ENCODE peak calls at places on chromosomes 5 and 9, in ten cellular contexts. One of them, this sample, is unnamed.

GRCh38 chr9:121709798-121710197 is 58.4 kb downstream of the DAB2IP start:
- DNase-seq in AG04450: no peak
- DNase-seq in spleen: no peak
- DNase-seq in Karpas-422: no peak
- DNase-seq in CD8-positive, alpha-beta T cell: no peak
- DNase-seq in hepatocyte: no peak
- DNase-seq in ovary: no peak
- DNase-seq in GM23248: no peak
- DNase-seq in IMR-90: peak; percentile 27
- DNase-seq in A673: no peak
- DNase-seq in this sample: no peak

GRCh38 chr9:89387970-89388867 is 69.9 kb downstream of the SECISBP2 start:
- DNase-seq in AG04450: peak; percentile 51
- DNase-seq in Karpas-422: no peak
- DNase-seq in A673: peak; percentile 35
- DNase-seq in CD8-positive, alpha-beta T cell: no peak
- DNase-seq in spleen: peak; percentile 91
- DNase-seq in ovary: peak; percentile 75
- DNase-seq in hepatocyte: peak; percentile 67
- DNase-seq in IMR-90: peak; percentile 82
- DNase-seq in GM23248: peak; percentile 89
- DNase-seq in this sample: peak; percentile 11

GRCh38 chr9:122131401-122131921 is 28.1 kb downstream of the NDUFA8 start:
- DNase-seq in ovary: no peak
- DNase-seq in A673: no peak
- DNase-seq in hepatocyte: peak; percentile 64
- DNase-seq in GM23248: no peak
- DNase-seq in AG04450: no peak
- DNase-seq in Karpas-422: no peak
- DNase-seq in spleen: no peak
- DNase-seq in IMR-90: no peak
- DNase-seq in CD8-positive, alpha-beta T cell: no peak
- DNase-seq in this sample: no peak

GRCh38 chr5:163894645-163895044 is 389.2 kb downstream of the MAT2B start:
- DNase-seq in CD8-positive, alpha-beta T cell: no peak
- DNase-seq in hepatocyte: no peak
- DNase-seq in spleen: no peak
- DNase-seq in AG04450: peak; percentile 48
- DNase-seq in IMR-90: peak; percentile 94
- DNase-seq in A673: no peak
- DNase-seq in ovary: no peak
- DNase-seq in GM23248: peak; percentile 76
- DNase-seq in Karpas-422: no peak
- DNase-seq in this sample: no peak

GRCh38 chr9:92404031-92404430 is 347 bp downstream of the OGN start:
- DNase-seq in Karpas-422: no peak
- DNase-seq in ovary: no peak
- DNase-seq in A673: no peak
- DNase-seq in spleen: no peak
- DNase-seq in IMR-90: no peak
- DNase-seq in AG04450: no peak
- DNase-seq in CD8-positive, alpha-beta T cell: no peak
- DNase-seq in GM23248: no peak
- DNase-seq in hepatocyte: no peak
- DNase-seq in this sample: no peak

GRCh38 chr9:133420392-133420827 is 1.8 kb upstream of the ADAMTS13 start:
- DNase-seq in ovary: no peak
- DNase-seq in IMR-90: no peak
- DNase-seq in hepatocyte: no peak
- DNase-seq in A673: no peak
- DNase-seq in CD8-positive, alpha-beta T cell: no peak
- DNase-seq in AG04450: no peak
- DNase-seq in spleen: no peak
- DNase-seq in Karpas-422: peak; percentile 94
- DNase-seq in GM23248: no peak
- DNase-seq in this sample: no peak

GRCh38 chr5:147403659-147404640 is 105.9 kb downstream of the DPYSL3 start:
- DNase-seq in Karpas-422: no peak
- DNase-seq in CD8-positive, alpha-beta T cell: no peak
- DNase-seq in IMR-90: peak; percentile 99
- DNase-seq in A673: no peak
- DNase-seq in hepatocyte: peak; percentile 77
- DNase-seq in ovary: peak; percentile 80
- DNase-seq in spleen: no peak
- DNase-seq in GM23248: peak; percentile 98
- DNase-seq in AG04450: peak; percentile 90
- DNase-seq in this sample: peak; percentile 98

GRCh38 chr9:12718482-12719026 is 25.4 kb downstream of the TYRP1 start:
- DNase-seq in Karpas-422: no peak
- DNase-seq in A673: no peak
- DNase-seq in IMR-90: peak; percentile 44
- DNase-seq in hepatocyte: peak; percentile 33
- DNase-seq in GM23248: peak; percentile 74
- DNase-seq in ovary: no peak
- DNase-seq in CD8-positive, alpha-beta T cell: no peak
- DNase-seq in AG04450: no peak
- DNase-seq in spleen: no peak
- DNase-seq in this sample: peak; percentile 82

DNA sequence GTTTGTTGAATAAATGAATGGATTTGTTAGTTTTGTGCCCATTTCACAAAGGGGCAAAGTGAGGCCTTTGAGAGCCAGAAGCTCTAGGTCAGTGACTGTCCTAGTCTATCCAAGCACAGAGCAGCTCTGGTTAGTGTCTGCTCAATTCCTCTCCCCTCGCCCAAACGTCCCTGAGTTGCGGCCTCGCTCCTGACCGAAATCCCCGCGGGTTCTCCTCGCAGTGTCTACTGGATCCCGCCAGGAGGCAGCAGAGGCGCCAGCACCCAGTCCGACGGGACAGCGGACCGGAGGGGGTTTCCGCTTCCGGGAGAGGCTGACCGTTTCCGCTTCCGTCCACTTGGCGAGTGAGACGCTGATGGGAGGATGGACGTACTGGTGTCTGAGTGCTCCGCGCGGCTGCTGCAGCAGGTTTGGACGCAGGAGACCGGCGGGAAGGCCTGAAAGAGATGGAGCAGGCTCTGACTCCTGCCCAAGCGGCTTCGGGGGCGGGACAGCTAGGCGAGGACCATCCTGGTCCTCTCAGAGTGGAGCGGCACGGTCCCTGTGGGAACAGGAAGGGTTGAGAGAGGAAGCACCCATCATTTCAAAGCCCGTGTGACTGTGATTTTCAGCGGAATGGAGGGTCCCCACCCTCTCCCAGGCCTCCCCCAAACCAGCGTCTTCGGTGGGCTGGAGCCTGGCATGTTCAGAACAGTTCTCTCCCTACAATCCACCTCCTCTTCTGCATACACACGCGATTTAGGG is at the start of gene RARS1:
- DNase-seq in hepatocyte: peak; percentile 97
- DNase-seq in CD8-positive, alpha-beta T cell: peak; percentile 73
- DNase-seq in ovary: peak; percentile 91
- DNase-seq in AG04450: peak; percentile 86
- DNase-seq in GM23248: peak; percentile 98
- DNase-seq in Karpas-422: peak; percentile 96
- DNase-seq in IMR-90: peak; percentile 94
- DNase-seq in A673: peak; percentile 92
- DNase-seq in spleen: peak; percentile 97
- DNase-seq in this sample: peak; percentile 92
- H3K4me3 ChIP-seq in hepatocyte: peak within 1 kb of the TSS; percentile 84
- H3K4me3 ChIP-seq in CD8-positive, alpha-beta T cell: peak within 1 kb of the TSS; percentile 96
- H3K4me3 ChIP-seq in ovary: peak within 1 kb of the TSS; percentile 97
- H3K4me3 ChIP-seq in AG04450: peak within 1 kb of the TSS; percentile 76
- H3K4me3 ChIP-seq in GM23248: peak within 1 kb of the TSS; percentile 86
- H3K4me3 ChIP-seq in Karpas-422: peak within 1 kb of the TSS; percentile 87
- H3K4me3 ChIP-seq in IMR-90: peak within 1 kb of the TSS; percentile 76
- H3K4me3 ChIP-seq in A673: peak within 1 kb of the TSS; percentile 96
- H3K4me3 ChIP-seq in spleen: peak within 1 kb of the TSS; percentile 100
- H3K4me3 ChIP-seq in this sample: peak within 1 kb of the TSS; percentile 97

GRCh38 chr9:70123695-70124094 is 80.0 kb downstream of the MAMDC2 start:
- DNase-seq in GM23248: no peak
- DNase-seq in ovary: peak; percentile 46
- DNase-seq in hepatocyte: no peak
- DNase-seq in Karpas-422: no peak
- DNase-seq in spleen: no peak
- DNase-seq in CD8-positive, alpha-beta T cell: no peak
- DNase-seq in AG04450: no peak
- DNase-seq in A673: no peak
- DNase-seq in IMR-90: no peak
- DNase-seq in this sample: no peak

GRCh38 chr9:70125621-70126020 is 82.0 kb downstream of the MAMDC2 start:
- DNase-seq in Karpas-422: no peak
- DNase-seq in IMR-90: no peak
- DNase-seq in A673: no peak
- DNase-seq in CD8-positive, alpha-beta T cell: no peak
- DNase-seq in spleen: no peak
- DNase-seq in GM23248: no peak
- DNase-seq in AG04450: no peak
- DNase-seq in ovary: no peak
- DNase-seq in hepatocyte: no peak
- DNase-seq in this sample: no peak

GRCh38 chr9:70120834-70121510 is 77.3 kb downstream of the MAMDC2 start:
- DNase-seq in spleen: no peak
- DNase-seq in hepatocyte: peak; percentile 42
- DNase-seq in AG04450: peak; percentile 85
- DNase-seq in GM23248: peak; percentile 98
- DNase-seq in Karpas-422: no peak
- DNase-seq in A673: no peak
- DNase-seq in ovary: peak; percentile 69
- DNase-seq in IMR-90: peak; percentile 97
- DNase-seq in CD8-positive, alpha-beta T cell: no peak
- DNase-seq in this sample: peak; percentile 97

GRCh38 chr9:70119786-70120185 is 76.1 kb downstream of the MAMDC2 start:
- DNase-seq in Karpas-422: no peak
- DNase-seq in spleen: no peak
- DNase-seq in AG04450: no peak
- DNase-seq in hepatocyte: no peak
- DNase-seq in A673: no peak
- DNase-seq in ovary: no peak
- DNase-seq in GM23248: no peak
- DNase-seq in CD8-positive, alpha-beta T cell: no peak
- DNase-seq in IMR-90: no peak
- DNase-seq in this sample: no peak

DNA sequence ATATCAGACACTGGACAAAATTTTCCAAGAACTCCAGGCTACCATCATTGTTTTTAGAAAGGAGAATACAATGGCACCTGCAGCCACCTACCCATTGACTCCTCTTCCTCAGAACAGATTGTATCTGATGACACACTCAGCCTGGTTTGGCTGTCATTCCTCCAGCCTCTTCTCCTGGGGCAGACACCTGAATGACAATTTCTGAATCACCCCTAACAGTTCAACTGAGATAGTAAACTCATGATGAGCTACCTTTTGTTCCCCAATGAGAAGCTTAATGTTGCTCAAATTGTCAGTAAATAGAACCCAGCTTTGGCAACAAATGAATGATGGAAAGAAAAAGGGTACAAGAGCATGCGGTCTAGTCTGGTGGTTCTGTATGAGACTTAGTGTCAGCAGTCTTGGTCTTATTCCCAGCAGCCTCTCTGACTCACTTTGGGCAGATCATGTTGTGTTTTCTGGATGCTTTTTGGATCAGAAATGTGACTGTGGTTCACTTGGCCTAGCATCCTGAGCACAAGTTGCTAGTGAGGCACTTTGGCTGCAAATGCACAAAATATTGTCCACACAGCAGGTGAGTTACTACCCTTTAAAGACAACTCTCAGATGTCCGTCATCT is 78.3 kb downstream of the MAMDC2 start:
- DNase-seq in ovary: no peak
- DNase-seq in GM23248: peak; percentile 82
- DNase-seq in IMR-90: peak; percentile 65
- DNase-seq in AG04450: no peak
- DNase-seq in A673: no peak
- DNase-seq in spleen: no peak
- DNase-seq in hepatocyte: no peak
- DNase-seq in Karpas-422: no peak
- DNase-seq in CD8-positive, alpha-beta T cell: no peak
- DNase-seq in this sample: no peak
- H3K27ac ChIP-seq in ovary: no peak overlapping the region
- H3K27ac ChIP-seq in GM23248: peak overlapping the region; percentile 89
- H3K27ac ChIP-seq in IMR-90: no peak overlapping the region
- H3K27ac ChIP-seq in AG04450: no peak overlapping the region
- H3K27ac ChIP-seq in A673: no peak overlapping the region
- H3K27ac ChIP-seq in spleen: no peak overlapping the region
- H3K27ac ChIP-seq in hepatocyte: no peak overlapping the region
- H3K27ac ChIP-seq in Karpas-422: no peak overlapping the region
- H3K27ac ChIP-seq in CD8-positive, alpha-beta T cell: no peak overlapping the region
- H3K27ac ChIP-seq in this sample: no peak overlapping the region

DNA sequence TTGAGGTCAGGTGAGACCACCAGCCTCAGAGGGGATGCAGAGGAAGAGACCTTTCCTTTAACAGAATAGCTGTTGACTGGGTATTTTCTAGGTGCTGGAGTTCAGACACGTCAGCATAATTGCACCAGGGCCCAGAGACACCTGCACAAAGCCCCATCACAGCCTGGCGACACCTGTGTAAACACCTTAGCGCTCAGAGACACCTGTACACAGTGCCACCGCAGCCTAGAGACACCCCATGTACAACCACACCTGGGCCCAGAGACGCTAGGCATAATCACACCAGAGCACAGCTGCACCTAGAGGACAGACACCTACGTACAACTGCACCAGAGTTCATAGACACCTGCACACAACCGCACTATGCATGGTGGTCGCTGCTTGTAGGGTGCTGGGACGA is 1.0 kb downstream of the TRIP13 start:
- DNase-seq in Karpas-422: no peak
- DNase-seq in CD8-positive, alpha-beta T cell: no peak
- DNase-seq in AG04450: no peak
- DNase-seq in GM23248: no peak
- DNase-seq in ovary: no peak
- DNase-seq in hepatocyte: no peak
- DNase-seq in A673: no peak
- DNase-seq in IMR-90: no peak
- DNase-seq in spleen: no peak
- DNase-seq in this sample: no peak
- H3K4me3 ChIP-seq in Karpas-422: peak overlapping the region; percentile 99
- H3K4me3 ChIP-seq in CD8-positive, alpha-beta T cell: no peak overlapping the region
- H3K4me3 ChIP-seq in AG04450: peak overlapping the region; percentile 97
- H3K4me3 ChIP-seq in GM23248: peak overlapping the region; percentile 82
- H3K4me3 ChIP-seq in ovary: no peak overlapping the region
- H3K4me3 ChIP-seq in hepatocyte: no peak overlapping the region
- H3K4me3 ChIP-seq in A673: peak overlapping the region; percentile 87
- H3K4me3 ChIP-seq in IMR-90: peak overlapping the region; percentile 100
- H3K4me3 ChIP-seq in spleen: no peak overlapping the region
- H3K4me3 ChIP-seq in this sample: peak overlapping the region; percentile 92

GRCh38 chr5:173330856-173331206 is 2.6 kb upstream of the STC2 start:
- DNase-seq in ovary: no peak
- DNase-seq in CD8-positive, alpha-beta T cell: no peak
- DNase-seq in hepatocyte: no peak
- DNase-seq in GM23248: no peak
- DNase-seq in AG04450: no peak
- DNase-seq in IMR-90: no peak
- DNase-seq in spleen: no peak
- DNase-seq in A673: no peak
- DNase-seq in Karpas-422: no peak
- DNase-seq in this sample: no peak

GRCh38 chr5:173333900-173334685 is 5.9 kb upstream of the STC2 start:
- DNase-seq in spleen: no peak
- DNase-seq in A673: no peak
- DNase-seq in IMR-90: peak; percentile 80
- DNase-seq in AG04450: no peak
- DNase-seq in GM23248: peak; percentile 72
- DNase-seq in hepatocyte: no peak
- DNase-seq in CD8-positive, alpha-beta T cell: no peak
- DNase-seq in Karpas-422: no peak
- DNase-seq in ovary: no peak
- DNase-seq in this sample: peak; percentile 56

GRCh38 chr5:173331287-173331686 is 3.1 kb upstream of the STC2 start:
- DNase-seq in AG04450: no peak
- DNase-seq in GM23248: no peak
- DNase-seq in Karpas-422: no peak
- DNase-seq in hepatocyte: no peak
- DNase-seq in IMR-90: no peak
- DNase-seq in CD8-positive, alpha-beta T cell: no peak
- DNase-seq in ovary: no peak
- DNase-seq in A673: no peak
- DNase-seq in spleen: no peak
- DNase-seq in this sample: no peak

GRCh38 chr5:173330151-173330855 is 2.1 kb upstream of the STC2 start:
- DNase-seq in spleen: no peak
- DNase-seq in A673: no peak
- DNase-seq in hepatocyte: peak; percentile 47
- DNase-seq in Karpas-422: no peak
- DNase-seq in CD8-positive, alpha-beta T cell: no peak
- DNase-seq in IMR-90: no peak
- DNase-seq in ovary: no peak
- DNase-seq in GM23248: no peak
- DNase-seq in AG04450: no peak
- DNase-seq in this sample: no peak

DNA sequence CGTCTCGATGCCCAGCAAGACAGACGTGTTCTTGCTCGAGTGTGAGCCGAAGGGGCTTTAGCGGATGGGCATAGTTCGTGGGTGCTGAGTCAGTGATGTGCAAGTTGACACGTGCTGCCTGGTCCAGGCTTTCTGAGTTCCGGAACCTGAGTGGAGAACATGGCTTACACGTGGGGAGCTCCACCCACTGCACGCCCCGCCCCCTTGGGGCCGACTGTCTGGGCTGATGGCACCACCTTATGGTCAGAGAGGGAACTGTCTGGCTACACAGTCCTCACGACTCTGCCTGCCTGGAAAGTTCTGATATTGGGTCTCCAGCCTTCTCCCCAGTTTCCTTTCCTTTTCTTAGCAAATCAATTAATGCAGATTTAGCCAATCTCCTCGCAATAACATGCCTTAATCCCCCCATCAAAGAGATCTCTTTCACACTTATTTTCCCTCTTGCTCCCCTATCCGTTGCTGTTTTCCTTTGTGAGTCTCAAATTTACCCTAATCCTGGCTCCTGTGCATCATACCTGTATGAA is 3.8 kb upstream of the STC2 start:
- DNase-seq in spleen: peak; percentile 87
- DNase-seq in hepatocyte: peak; percentile 91
- DNase-seq in CD8-positive, alpha-beta T cell: peak; percentile 24
- DNase-seq in Karpas-422: peak; percentile 95
- DNase-seq in AG04450: no peak
- DNase-seq in ovary: peak; percentile 84
- DNase-seq in GM23248: peak; percentile 90
- DNase-seq in IMR-90: peak; percentile 83
- DNase-seq in A673: peak; percentile 85
- DNase-seq in this sample: peak; percentile 90
- H3K27ac ChIP-seq in spleen: no peak overlapping the region
- H3K27ac ChIP-seq in hepatocyte: no peak overlapping the region
- H3K27ac ChIP-seq in CD8-positive, alpha-beta T cell: no peak overlapping the region
- H3K27ac ChIP-seq in Karpas-422: no peak overlapping the region
- H3K27ac ChIP-seq in AG04450: no peak overlapping the region
- H3K27ac ChIP-seq in ovary: no peak overlapping the region
- H3K27ac ChIP-seq in GM23248: no peak overlapping the region
- H3K27ac ChIP-seq in IMR-90: no peak overlapping the region
- H3K27ac ChIP-seq in A673: no peak overlapping the region
- H3K27ac ChIP-seq in this sample: peak overlapping the region; percentile 11

This sample was measured in brain microvascular endothelial cell.